ENCODE peak calls at places on chromosomes 4 and X, in nine cellular contexts. P is CD8-positive, alpha-beta T cell; N is GM12891; H is stimulated activated naive CD8-positive, alpha-beta T cell treated with anti-CD3 and anti-CD28 coated beads, Interleukin-15, Interleukin-2, amounts not matched to agents 100 U/mL and 50 U/mL, for 24 hours; X is COR-L47; Z is kidney tubule cell; M is SW480; Y is T-helper 9 cell; W is AML-193. O is an unnamed sample.
A peak's percentile ranks its signal among the peaks of the same experiment; 100 is the strongest.

GRCh38 chr4:40157444-40157843 is 39.4 kb upstream of the RHOH start:
- DNase-seq in W (no peak), N (no peak), X (no peak), H (no peak), M (no peak), Y (no peak), Z (no peak), P (no peak), O (no peak)

GRCh38 chr4:115396034-115396433 is 282.6 kb upstream of the NDST4 start:
- DNase-seq in M (no peak), X (no peak), N (no peak), P (no peak), H (no peak), W (peak; percentile 39), Y (no peak), Z (no peak), O (no peak)

GRCh38 chr4:122762520-122762919 is 30.0 kb downstream of the BBS12 start:
- DNase-seq in X (no peak), P (peak; percentile 9), H (no peak), Y (no peak), W (peak; percentile 14), Z (no peak), M (no peak), N (no peak), O (no peak)

GRCh38 chrX:135639066-135639815 is 74.2 kb upstream of the CT45A1 start:
- DNase-seq in M (no peak), Z (no peak), N (no peak), W (no peak), Y (no peak), X (no peak), H (no peak), P (no peak), O (no peak)

GRCh38 chrX:36961590-36961989 is 46.6 kb upstream of the FAM47C start:
- DNase-seq in H (no peak), M (no peak), Y (no peak), Z (peak; percentile 31), X (peak; percentile 11), N (no peak), W (no peak), P (no peak), O (no peak)

GRCh38 chrX:80879916-80880315 is 70.2 kb upstream of the BRWD3 start:
- DNase-seq in Y (no peak), M (no peak), P (no peak), N (no peak), W (no peak), Z (no peak), H (no peak), X (no peak), O (no peak)

GRCh38 chr4:48047896-48048295 is 31.3 kb downstream of the NIPAL1 start:
- DNase-seq in W (no peak), Z (no peak), N (no peak), H (no peak), M (no peak), Y (no peak), X (no peak), P (no peak), O (no peak)

GRCh38 chrX:53362439-53362838 is 60.0 kb downstream of the SMC1A start:
- DNase-seq in H (no peak), Y (no peak), Z (no peak), M (peak; percentile 13), W (peak; percentile 38), X (no peak), N (no peak), P (no peak), O (no peak)

GRCh38 chr4:186190456-186191265 is 706 bp upstream of the CYP4V2 start:
- DNase-seq in M (peak; percentile 70), P (peak; percentile 39), X (no peak), W (peak; percentile 41), Z (peak; percentile 23), H (peak; percentile 56), N (peak; percentile 39), Y (peak; percentile 36), O (peak; percentile 50)

O was measured in renal cortical epithelial cell.